ENCODE peak calls at places on chromosomes 2 and 18, in ten cellular contexts. C is lung, F is cardiac muscle cell, M is IMR-90, J is mesendoderm, W is endodermal cell, H is heart left ventricle, R is psoas muscle, N is uterus, Q is stomach. Z is an unnamed sample.

GRCh38 chr2:179826297-179826696 is 35.1 kb downstream of the ZNF385B start:
- DNase-seq in W (no peak), F (peak; percentile 15), Q (no peak), R (no peak), J (peak; percentile 8), M (no peak), H (no peak), N (no peak), C (no peak), Z (no peak)

GRCh38 chr2:134320930-134321329 is 67.1 kb downstream of the MGAT5 start:
- DNase-seq in W (no peak), J (no peak), C (no peak), R (no peak), H (no peak), Q (no peak), F (no peak), M (no peak), N (no peak), Z (peak; percentile 43)

GRCh38 chr2:112310906-112311305 is 35.5 kb downstream of the ZC3H6 start:
- DNase-seq in R (no peak), W (no peak), J (no peak), F (no peak), M (no peak), H (no peak), N (no peak), Q (no peak), C (no peak), Z (no peak)

GRCh38 chr2:64874593-64874992 is 114.6 kb upstream of the SLC1A4 start:
- DNase-seq in F (no peak), R (no peak), W (no peak), Q (no peak), N (no peak), J (no peak), M (no peak), C (no peak), H (no peak), Z (no peak)

GRCh38 chr2:34849827-34850226 is 1250.7 kb upstream of the FAM98A start:
- DNase-seq in J (no peak), C (no peak), W (no peak), Q (no peak), N (no peak), R (no peak), M (no peak), H (no peak), F (no peak), Z (no peak)

GRCh38 chr2:10084567-10084910 is 4.3 kb upstream of the CYS1 start:
- DNase-seq in C (no peak), J (no peak), Q (no peak), H (no peak), F (no peak), R (no peak), N (no peak), W (no peak), M (no peak), Z (no peak)

GRCh38 chr2:16709769-16710168 is 44.1 kb upstream of the CYRIA start:
- DNase-seq in J (no peak), F (no peak), H (no peak), C (no peak), M (no peak), W (no peak), N (no peak), Q (no peak), R (no peak), Z (no peak)

GRCh38 chr2:70011786-70012185 is 50.4 kb upstream of the ASPRV1 start:
- DNase-seq in N (no peak), J (no peak), F (no peak), C (no peak), W (no peak), H (no peak), M (no peak), R (no peak), Q (no peak), Z (no peak)

GRCh38 chr2:53784431-53784830 is 2.3 kb downstream of the ASB3 start:
- DNase-seq in M (peak; percentile 40), Q (no peak), R (no peak), N (no peak), W (no peak), F (no peak), C (no peak), J (no peak), H (no peak), Z (no peak)

GRCh38 chr18:22559414-22560282 is 141.9 kb upstream of the CTAGE1 start:
- DNase-seq in Q (peak; percentile 57), C (peak; percentile 56), F (peak; percentile 93), H (peak; percentile 82), N (peak; percentile 78), R (peak; percentile 75), W (peak; percentile 85), M (peak; percentile 59), J (peak; percentile 75), Z (no peak)

GRCh38 chr18:79553154-79553553 is 126.4 kb upstream of the CTDP1 start:
- DNase-seq in H (peak; percentile 13), N (no peak), J (no peak), C (no peak), Q (no peak), F (no peak), W (no peak), R (peak; percentile 36), M (no peak), Z (no peak)

GRCh38 chr2:172734711-172735645 is 667 bp upstream of the RAPGEF4 start:
- DNase-seq in N (no peak), F (no peak), Q (no peak), J (peak; percentile 15), W (peak; percentile 60), C (no peak), M (no peak), H (no peak), R (no peak), Z (no peak)

GRCh38 chr2:128316777-128317185 is 1.9 kb downstream of the HS6ST1 start:
- DNase-seq in M (no peak), H (peak; percentile 13), W (no peak), J (no peak), F (no peak), Q (peak; percentile 25), N (no peak), R (no peak), C (peak; percentile 27), Z (no peak)

GRCh38 chr2:128314026-128314347 is 4.7 kb downstream of the HS6ST1 start:
- DNase-seq in F (no peak), Q (no peak), N (no peak), R (no peak), C (no peak), M (no peak), W (no peak), H (peak; percentile 8), J (no peak), Z (no peak)

GRCh38 chr2:128315829-128316776 is 2.6 kb downstream of the HS6ST1 start:
- DNase-seq in Q (peak; percentile 20), N (no peak), J (no peak), M (peak; percentile 76), R (peak; percentile 54), H (peak; percentile 15), F (no peak), C (peak; percentile 27), W (peak; percentile 53), Z (no peak)

GRCh38 chr2:128314348-128315121 is 4.1 kb downstream of the HS6ST1 start:
- DNase-seq in W (peak; percentile 39), M (no peak), F (no peak), J (no peak), Q (peak; percentile 25), H (peak; percentile 13), C (no peak), R (peak; percentile 51), N (no peak), Z (peak; percentile 12)

GRCh38 chr2:128315122-128315828 is 3.4 kb downstream of the HS6ST1 start:
- DNase-seq in W (peak; percentile 66), N (no peak), J (no peak), M (no peak), Q (peak; percentile 23), R (peak; percentile 39), F (no peak), H (peak; percentile 11), C (peak; percentile 25), Z (no peak)
- H3K4me1 ChIP-seq in W (peaks cover 24% of the 10 kb centered on the region), N (no peaks in the 10 kb centered on the region), J (peaks cover 4% of the 10 kb centered on the region), M (peaks cover 44% of the 10 kb centered on the region), Q (peaks cover 42% of the 10 kb centered on the region), R (peaks cover 51% of the 10 kb centered on the region), F (no peaks in the 10 kb centered on the region), H (peaks cover 31% of the 10 kb centered on the region), C (peaks cover 4% of the 10 kb centered on the region), Z (peaks cover 39% of the 10 kb centered on the region)

DNA sequence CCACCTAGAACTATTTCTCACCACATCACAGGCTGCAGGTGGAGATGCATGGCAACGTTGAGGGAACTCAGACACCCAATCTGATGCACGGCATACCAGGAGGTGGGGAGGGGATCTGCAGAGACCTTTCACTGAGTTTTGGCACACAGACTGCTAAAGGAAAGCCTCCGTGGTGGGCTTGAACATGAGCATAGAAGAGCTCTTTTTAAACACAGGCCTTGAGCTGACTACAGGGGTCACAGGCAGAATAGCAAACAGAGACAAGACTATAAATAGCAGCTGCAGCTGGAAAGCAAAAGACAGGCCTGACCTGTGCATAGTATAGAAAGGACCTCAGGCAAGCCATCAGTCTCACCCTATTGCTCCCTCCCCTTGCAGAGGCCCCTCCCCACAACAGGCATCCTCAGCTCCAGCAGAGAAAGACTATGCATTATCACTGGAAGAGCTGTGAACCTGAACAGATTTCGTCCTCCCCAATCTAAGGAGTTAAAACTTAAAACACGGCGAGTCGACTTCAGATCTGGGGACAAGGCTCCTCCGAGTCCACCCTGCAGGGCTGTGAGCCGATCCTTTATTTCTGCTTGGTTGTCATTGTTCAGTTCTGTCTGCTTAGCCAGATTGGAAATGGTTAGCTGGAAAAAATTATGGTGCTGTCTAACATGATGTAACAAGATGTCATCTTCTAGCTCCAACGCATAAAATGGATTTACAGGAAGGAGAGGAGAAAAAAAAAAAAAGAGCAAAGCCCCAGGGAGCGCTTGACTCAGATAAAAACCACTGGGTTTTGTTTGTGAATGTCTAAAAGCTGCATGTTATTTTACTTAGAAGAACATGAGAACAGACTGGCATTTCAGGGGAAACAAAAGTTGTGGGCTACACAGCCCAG is 25.3 kb upstream of the LCLAT1 start:
- DNase-seq in R (no peak), M (peak; percentile 84), C (no peak), Q (no peak), W (peak; percentile 68), F (peak; percentile 84), N (no peak), J (peak; percentile 73), H (no peak), Z (peak; percentile 9)
- H3K27ac ChIP-seq in R (no peak overlapping the region), M (peak overlapping the region; percentile 93), C (peak overlapping the region; percentile 74), Q (peak overlapping the region; percentile 65), W (peak overlapping the region; percentile 70), F (peak overlapping the region; percentile 88), N (peak overlapping the region; percentile 80), J (no peak overlapping the region), H (peak overlapping the region; percentile 92), Z (peak overlapping the region; percentile 40)

DNA sequence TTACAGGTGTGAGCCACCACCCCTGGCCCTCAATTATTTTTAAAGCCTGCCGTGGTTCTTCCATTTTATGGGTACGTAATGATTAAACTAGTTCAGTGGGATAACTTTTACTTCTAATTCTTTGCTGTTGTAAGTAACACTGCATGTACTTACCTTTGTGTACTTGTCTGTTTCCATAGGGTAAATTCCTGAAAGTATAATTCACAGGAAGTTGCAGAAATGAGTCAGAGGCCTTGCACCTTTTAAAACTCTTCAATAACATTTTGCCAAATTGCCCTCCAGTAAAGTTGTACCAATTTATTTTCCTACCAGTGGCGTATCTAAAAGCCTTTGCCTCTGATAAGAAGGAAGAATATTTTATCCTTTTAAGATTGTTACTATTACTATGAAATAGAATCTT is 65.0 kb downstream of the CAB39 start:
- DNase-seq in H (no peak), F (no peak), R (no peak), M (peak; percentile 44), W (no peak), C (no peak), N (no peak), J (no peak), Q (no peak), Z (no peak)
- H3K4me1 ChIP-seq in H (peaks cover 85% of the 10 kb centered on the region), F (peaks cover 28% of the 10 kb centered on the region), R (peaks cover 87% of the 10 kb centered on the region), M (peaks cover 23% of the 10 kb centered on the region), W (peaks cover 4% of the 10 kb centered on the region), C (peaks cover 49% of the 10 kb centered on the region), N (no peaks in the 10 kb centered on the region), J (peaks cover 9% of the 10 kb centered on the region), Q (peaks cover 23% of the 10 kb centered on the region), Z (peaks cover 92% of the 10 kb centered on the region)

GRCh38 chr2:96523659-96524481 is 12.7 kb upstream of the ARID5A start:
- DNase-seq in N (peak; percentile 58), Q (no peak), C (no peak), H (no peak), J (no peak), W (peak; percentile 35), F (no peak), R (peak; percentile 25), M (peak; percentile 24), Z (no peak)
- H3K27ac ChIP-seq in N (peak overlapping the region; percentile 4), Q (no peak overlapping the region), C (no peak overlapping the region), H (no peak overlapping the region), J (no peak overlapping the region), W (no peak overlapping the region), F (no peak overlapping the region), R (no peak overlapping the region), M (no peak overlapping the region), Z (no peak overlapping the region)